ENCODE peak calls at places on chromosomes 7 and 10, in eight cellular contexts. A is tibial artery; N is endothelial cell of umbilical vein; L is mammary epithelial cell; D is OCI-LY7; M is cardiac muscle cell; G is CD8-positive, alpha-beta T cell; S is right atrium auricular region. Q is an unnamed sample. For H3K4me1, the result is how much of the 10 kb centered on the place peaks cover.

GRCh38 chr10:125911990-125912389 is 15.6 kb downstream of the FANK1 start:
- DNase-seq in L (no peak), D (no peak), G (no peak), N (no peak), A (no peak), S (no peak), M (no peak), Q (no peak)

GRCh38 chr7:26081627-26082026 is 70.4 kb upstream of the NFE2L3 start:
- DNase-seq in M (peak), G (no peak), D (no peak), A (no peak), L (no peak), S (no peak), N (no peak), Q (no peak)

GRCh38 chr7:983182-984071 is 446 bp downstream of the CYP2W1 start:
- DNase-seq in A (no peak), D (no peak), M (no peak), L (no peak), N (no peak), G (no peak), S (no peak), Q (no peak)

GRCh38 chr7:144477348-144477747 is 73.9 kb upstream of the NOBOX start:
- DNase-seq in D (no peak), L (no peak), M (no peak), S (no peak), G (no peak), A (no peak), N (no peak), Q (no peak)

GRCh38 chr10:18219096-18219495 is 78.9 kb downstream of the CACNB2 start:
- DNase-seq in N (no peak), D (no peak), L (no peak), A (no peak), S (no peak), M (no peak), G (no peak), Q (no peak)

GRCh38 chr10:3902809-3903410 is 117.9 kb upstream of the KLF6 start:
- DNase-seq in D (no peak), A (no peak), S (no peak), N (peak), L (no peak), M (no peak), G (no peak), Q (no peak)

GRCh38 chr7:131249003-131249402 is 78.7 kb upstream of the MKLN1 start:
- DNase-seq in N (peak), D (no peak), M (no peak), L (peak), A (peak), S (peak), G (no peak), Q (peak)

GRCh38 chr7:134454277-134454676 is 4.6 kb downstream of the AKR1B1 start:
- DNase-seq in N (no peak), S (no peak), A (no peak), M (no peak), G (no peak), D (no peak), L (no peak), Q (no peak)

GRCh38 chr7:47648301-47648900 is 66.5 kb upstream of the TNS3 start:
- DNase-seq in G (no peak), L (no peak), M (no peak), S (no peak), D (no peak), N (no peak), A (no peak), Q (no peak)

GRCh38 chr7:141231018-141231792 is 157.3 kb downstream of the TMEM178B start:
- DNase-seq in N (no peak), M (peak), G (no peak), D (no peak), L (no peak), S (no peak), A (no peak), Q (no peak)

GRCh38 chr7:31729195-31729804 is 42.3 kb downstream of the PPP1R17 start:
- DNase-seq in D (no peak), S (no peak), N (no peak), M (no peak), L (peak), G (no peak), A (no peak), Q (no peak)

GRCh38 chr7:131110294-131111080 is 217.2 kb upstream of the MKLN1 start:
- DNase-seq in N (peak), M (no peak), A (peak), L (peak), S (peak), D (no peak), G (no peak), Q (no peak)

GRCh38 chr10:23192741-23193434 is 776 bp downstream of the PTF1A start:
- DNase-seq in N (no peak), S (no peak), L (no peak), M (peak), G (no peak), D (no peak), A (no peak), Q (no peak)

GRCh38 chr7:96321041-96321669 is 743 bp downstream of the SLC25A13 start:
- DNase-seq in S (peak), M (peak), G (peak), D (peak), A (peak), N (peak), L (peak), Q (peak)

GRCh38 chr7:7920481-7920880 is 48.1 kb upstream of the GLCCI1 start:
- DNase-seq in M (no peak), D (peak), S (no peak), A (no peak), G (no peak), N (no peak), L (peak), Q (no peak)

GRCh38 chr7:28168393-28169158 is 12.0 kb downstream of the JAZF1 start:
- DNase-seq in S (no peak), A (no peak), D (peak), M (no peak), N (no peak), G (no peak), L (no peak), Q (no peak)

GRCh38 chr7:28169166-28169713 is 11.4 kb downstream of the JAZF1 start:
- DNase-seq in M (no peak), D (no peak), N (no peak), G (no peak), L (no peak), A (no peak), S (no peak), Q (no peak)

GRCh38 chr7:28165221-28165807 is 15.3 kb downstream of the JAZF1 start:
- DNase-seq in M (no peak), A (no peak), N (no peak), L (no peak), G (no peak), D (peak), S (no peak), Q (no peak)

GRCh38 chr7:28165971-28166955 is 14.3 kb downstream of the JAZF1 start:
- DNase-seq in S (no peak), L (peak), D (no peak), N (no peak), M (no peak), A (no peak), G (no peak), Q (no peak)

GRCh38 chr7:28166982-28167715 is 13.4 kb downstream of the JAZF1 start:
- DNase-seq in N (no peak), S (no peak), M (no peak), D (peak), L (no peak), A (no peak), G (no peak), Q (no peak)
- H3K4me1 ChIP-seq in N (under half), S (under half), M (under half), D (half or more), L (under half), A (under half), G (under half), Q (under half)

GRCh38 chr7:2776353-2776752 is 67.8 kb downstream of the GNA12 start:
- DNase-seq in M (no peak), S (no peak), A (no peak), G (no peak), D (no peak), L (no peak), N (no peak), Q (no peak)

GRCh38 chr7:2774280-2774679 is 69.8 kb downstream of the GNA12 start:
- DNase-seq in S (no peak), N (no peak), G (no peak), A (no peak), M (no peak), D (no peak), L (no peak), Q (no peak)

GRCh38 chr7:2774935-2775334 is 69.2 kb downstream of the GNA12 start:
- DNase-seq in M (no peak), N (no peak), D (no peak), A (no peak), G (no peak), S (no peak), L (no peak), Q (no peak)

GRCh38 chr7:2775785-2776184 is 68.3 kb downstream of the GNA12 start:
- DNase-seq in G (no peak), N (no peak), D (no peak), L (no peak), S (no peak), A (no peak), M (no peak), Q (no peak)

GRCh38 chr7:2775376-2775775 is 68.7 kb downstream of the GNA12 start:
- DNase-seq in N (no peak), A (no peak), G (no peak), M (no peak), D (no peak), S (no peak), L (no peak), Q (no peak)
- TF ChIP-seq CTCF in N (no peak), A (no peak), G (no peak), M (no peak), D (no peak), S (no peak), L (no peak), Q (no peak)

DNA sequence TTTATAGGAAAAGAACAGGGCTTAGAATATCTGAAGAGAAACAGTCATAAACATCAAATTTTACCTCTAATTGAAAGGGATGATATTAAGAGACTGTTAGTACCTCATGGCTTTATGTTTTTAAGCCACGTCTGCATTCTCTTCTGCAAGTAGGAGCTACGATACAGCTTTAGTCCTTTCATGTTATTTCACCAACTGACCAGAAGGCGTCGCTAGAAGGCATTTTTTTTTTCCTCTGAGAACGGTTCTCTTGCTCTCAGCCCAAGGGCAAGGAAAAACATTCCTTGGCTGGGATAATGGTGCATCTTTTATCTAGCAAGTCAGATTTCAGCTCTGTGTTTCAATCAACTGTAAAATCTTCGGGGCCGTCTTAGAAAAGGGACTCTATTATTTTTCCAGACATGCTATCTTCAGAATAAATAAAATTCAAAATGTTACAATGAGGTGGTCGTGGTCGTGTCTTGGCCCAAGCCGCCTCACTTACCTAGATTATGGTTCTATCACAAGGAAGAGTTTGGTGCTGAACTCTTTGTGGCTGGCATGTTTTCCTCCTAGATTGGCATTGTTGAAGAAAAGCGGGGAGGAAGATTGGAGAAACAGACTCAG is 41.6 kb upstream of the LYZL2 start:
- DNase-seq in S (no peak), D (peak), M (peak), G (peak), N (peak), A (no peak), L (peak), Q (no peak)
- H3K4me3 ChIP-seq in S (no peak), D (no peak), M (no peak), G (no peak), N (no peak), A (peak), L (peak), Q (peak)

DNA sequence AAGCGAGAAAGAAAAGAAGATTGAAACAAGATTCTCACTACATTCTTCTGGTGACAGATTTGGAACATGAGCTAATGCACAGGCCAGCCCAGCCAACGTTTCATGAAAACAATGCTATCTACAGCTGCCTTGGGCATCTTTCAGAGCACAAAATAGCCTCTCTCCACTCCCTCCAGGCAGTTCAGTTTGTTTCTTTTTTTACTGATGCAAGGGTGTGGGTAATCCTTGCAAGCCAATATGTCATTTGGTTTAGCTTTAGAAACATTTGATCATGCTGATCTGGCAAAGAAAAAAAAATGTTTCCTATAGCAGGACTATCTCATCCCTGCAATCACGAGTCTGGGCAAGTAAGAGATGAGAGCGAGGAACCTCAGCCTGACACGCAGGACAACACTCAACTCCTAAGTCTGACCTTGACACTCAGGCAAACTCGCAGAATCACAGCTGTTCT is 35.9 kb downstream of the SVIL start:
- DNase-seq in D (no peak), G (no peak), M (peak), N (no peak), L (peak), S (no peak), A (no peak), Q (peak)
- H3K4me1 ChIP-seq in D (under half), G (under half), M (under half), N (under half), L (under half), S (under half), A (half or more), Q (half or more)

Q was measured in ascending aorta.